ENCODE peak calls at places on chromosomes 7 and 10, in four cellular contexts. One of them, this sample, is unnamed.

GRCh38 chr10:69786791-69787190 is 14.9 kb upstream of the COL13A1 start:
- DNase-seq in endothelial cell of umbilical vein: peak
- DNase-seq in adrenal gland: no peak
- DNase-seq in IMR-90: peak
- DNase-seq in this sample: no peak

GRCh38 chr7:16114633-16115032 is 306.7 kb downstream of the CRPPA start:
- DNase-seq in IMR-90: peak
- DNase-seq in adrenal gland: no peak
- DNase-seq in endothelial cell of umbilical vein: peak
- DNase-seq in this sample: no peak

GRCh38 chr7:118109607-118110006 is 74.4 kb upstream of the LSM8 start:
- DNase-seq in adrenal gland: no peak
- DNase-seq in endothelial cell of umbilical vein: no peak
- DNase-seq in IMR-90: no peak
- DNase-seq in this sample: peak

GRCh38 chr7:260441-261281 is 29.3 kb upstream of the FOXL3 start:
- DNase-seq in endothelial cell of umbilical vein: no peak
- DNase-seq in IMR-90: no peak
- DNase-seq in adrenal gland: no peak
- DNase-seq in this sample: no peak

GRCh38 chr7:50696810-50697582 is 85.7 kb downstream of the GRB10 start:
- DNase-seq in IMR-90: no peak
- DNase-seq in adrenal gland: no peak
- DNase-seq in endothelial cell of umbilical vein: peak
- DNase-seq in this sample: no peak

GRCh38 chr10:69961168-69961863 is 91.3 kb upstream of the MACROH2A2 start:
- DNase-seq in endothelial cell of umbilical vein: no peak
- DNase-seq in adrenal gland: no peak
- DNase-seq in IMR-90: no peak
- DNase-seq in this sample: no peak

GRCh38 chr7:98203964-98204605 is 7.2 kb upstream of the BHLHA15 start:
- DNase-seq in IMR-90: no peak
- DNase-seq in adrenal gland: no peak
- DNase-seq in endothelial cell of umbilical vein: no peak
- DNase-seq in this sample: no peak

GRCh38 chr7:4549681-4550080 is 132.4 kb upstream of the FOXK1 start:
- DNase-seq in endothelial cell of umbilical vein: no peak
- DNase-seq in adrenal gland: no peak
- DNase-seq in IMR-90: no peak
- DNase-seq in this sample: peak

GRCh38 chr10:84329986-84330651 is 1.7 kb downstream of the CCSER2 start:
- DNase-seq in IMR-90: no peak
- DNase-seq in adrenal gland: no peak
- DNase-seq in endothelial cell of umbilical vein: no peak
- DNase-seq in this sample: no peak

GRCh38 chr7:26117142-26117807 is 34.7 kb upstream of the NFE2L3 start:
- DNase-seq in IMR-90: no peak
- DNase-seq in adrenal gland: no peak
- DNase-seq in endothelial cell of umbilical vein: no peak
- DNase-seq in this sample: no peak

GRCh38 chr7:25014735-25015134 is 34.8 kb upstream of the OSBPL3 start:
- DNase-seq in IMR-90: peak
- DNase-seq in adrenal gland: no peak
- DNase-seq in endothelial cell of umbilical vein: no peak
- DNase-seq in this sample: no peak

GRCh38 chr10:63583909-63584747 is 62.9 kb downstream of the REEP3 start:
- DNase-seq in IMR-90: no peak
- DNase-seq in endothelial cell of umbilical vein: no peak
- DNase-seq in adrenal gland: no peak
- DNase-seq in this sample: no peak

GRCh38 chr10:4283841-4284610 is 499.0 kb upstream of the KLF6 start:
- DNase-seq in adrenal gland: peak
- DNase-seq in IMR-90: peak
- DNase-seq in endothelial cell of umbilical vein: no peak
- DNase-seq in this sample: peak

GRCh38 chr7:106317971-106318370 is 33.2 kb upstream of the NAMPT start:
- DNase-seq in endothelial cell of umbilical vein: no peak
- DNase-seq in IMR-90: peak
- DNase-seq in adrenal gland: no peak
- DNase-seq in this sample: no peak

GRCh38 chr7:65976659-65977196 is 5.3 kb downstream of the GUSB start:
- DNase-seq in endothelial cell of umbilical vein: no peak
- DNase-seq in IMR-90: no peak
- DNase-seq in adrenal gland: no peak
- DNase-seq in this sample: no peak

GRCh38 chr10:76071638-76072317 is 640.4 kb downstream of the LRMDA start:
- DNase-seq in adrenal gland: no peak
- DNase-seq in endothelial cell of umbilical vein: no peak
- DNase-seq in IMR-90: no peak
- DNase-seq in this sample: no peak

GRCh38 chr10:70540089-70540788 is 61.7 kb downstream of the PALD1 start:
- DNase-seq in IMR-90: no peak
- DNase-seq in adrenal gland: no peak
- DNase-seq in endothelial cell of umbilical vein: peak
- DNase-seq in this sample: no peak

GRCh38 chr10:68099736-68100135 is 9.6 kb upstream of the MYPN start:
- DNase-seq in endothelial cell of umbilical vein: no peak
- DNase-seq in adrenal gland: no peak
- DNase-seq in IMR-90: peak
- DNase-seq in this sample: no peak

GRCh38 chr10:31947144-31947926 is 18.7 kb upstream of the ARHGAP12 start:
- DNase-seq in adrenal gland: no peak
- DNase-seq in IMR-90: peak
- DNase-seq in endothelial cell of umbilical vein: peak
- DNase-seq in this sample: peak

GRCh38 chr7:130932667-130933432 is 198.8 kb upstream of the KLF14 start:
- DNase-seq in IMR-90: no peak
- DNase-seq in endothelial cell of umbilical vein: no peak
- DNase-seq in adrenal gland: no peak
- DNase-seq in this sample: no peak

GRCh38 chr10:77796311-77796915 is 130.1 kb downstream of the DLG5 start:
- DNase-seq in endothelial cell of umbilical vein: no peak
- DNase-seq in adrenal gland: no peak
- DNase-seq in IMR-90: no peak
- DNase-seq in this sample: no peak

GRCh38 chr10:50600831-50601466 is 22.8 kb downstream of the SGMS1 start:
- DNase-seq in adrenal gland: no peak
- DNase-seq in endothelial cell of umbilical vein: no peak
- DNase-seq in IMR-90: peak
- DNase-seq in this sample: no peak

GRCh38 chr7:42272793-42273665 is 36.0 kb upstream of the GLI3 start:
- DNase-seq in adrenal gland: peak
- DNase-seq in IMR-90: peak
- DNase-seq in endothelial cell of umbilical vein: no peak
- DNase-seq in this sample: no peak

GRCh38 chr10:52074505-52074904 is 239.6 kb upstream of the DKK1 start:
- DNase-seq in endothelial cell of umbilical vein: no peak
- DNase-seq in IMR-90: no peak
- DNase-seq in adrenal gland: no peak
- DNase-seq in this sample: no peak

GRCh38 chr10:133274751-133275682 is 1.7 kb downstream of the ADAM8 start:
- DNase-seq in IMR-90: no peak
- DNase-seq in endothelial cell of umbilical vein: no peak
- DNase-seq in adrenal gland: no peak
- DNase-seq in this sample: no peak

GRCh38 chr7:80480566-80480965 is 31.3 kb downstream of the GNAT3 start:
- DNase-seq in adrenal gland: no peak
- DNase-seq in IMR-90: peak
- DNase-seq in endothelial cell of umbilical vein: no peak
- DNase-seq in this sample: no peak

GRCh38 chr10:104038537-104038936 is 47.1 kb downstream of the COL17A1 start:
- DNase-seq in IMR-90: no peak
- DNase-seq in endothelial cell of umbilical vein: no peak
- DNase-seq in adrenal gland: no peak
- DNase-seq in this sample: no peak

GRCh38 chr7:1234794-1235500 is 2.3 kb downstream of the UNCX start:
- DNase-seq in adrenal gland: no peak
- DNase-seq in IMR-90: no peak
- DNase-seq in endothelial cell of umbilical vein: no peak
- DNase-seq in this sample: no peak

GRCh38 chr10:18073314-18073713 is 66.9 kb upstream of the CACNB2 start:
- DNase-seq in endothelial cell of umbilical vein: no peak
- DNase-seq in adrenal gland: no peak
- DNase-seq in IMR-90: no peak
- DNase-seq in this sample: no peak

GRCh38 chr10:97018251-97019212 is 167.2 kb downstream of the SLIT1 start:
- DNase-seq in IMR-90: no peak
- DNase-seq in adrenal gland: no peak
- DNase-seq in endothelial cell of umbilical vein: no peak
- DNase-seq in this sample: no peak

GRCh38 chr10:82267014-82267413 is 392.0 kb downstream of the NRG3 start:
- DNase-seq in endothelial cell of umbilical vein: no peak
- DNase-seq in adrenal gland: no peak
- DNase-seq in IMR-90: no peak
- DNase-seq in this sample: no peak

GRCh38 chr10:124626759-124627380 is 117.3 kb downstream of the FAM53B start:
- DNase-seq in IMR-90: no peak
- DNase-seq in endothelial cell of umbilical vein: no peak
- DNase-seq in adrenal gland: no peak
- DNase-seq in this sample: no peak

GRCh38 chr7:2862831-2863361 is 18.8 kb upstream of the GNA12 start:
- DNase-seq in adrenal gland: no peak
- DNase-seq in IMR-90: peak
- DNase-seq in endothelial cell of umbilical vein: no peak
- DNase-seq in this sample: no peak

GRCh38 chr7:2864999-2865670 is 21.0 kb upstream of the GNA12 start:
- DNase-seq in endothelial cell of umbilical vein: peak
- DNase-seq in IMR-90: peak
- DNase-seq in adrenal gland: peak
- DNase-seq in this sample: peak

GRCh38 chr7:2863461-2864066 is 19.5 kb upstream of the GNA12 start:
- DNase-seq in endothelial cell of umbilical vein: peak
- DNase-seq in IMR-90: peak
- DNase-seq in adrenal gland: peak
- DNase-seq in this sample: peak

GRCh38 chr7:2866601-2867000 is 22.5 kb upstream of the GNA12 start:
- DNase-seq in adrenal gland: no peak
- DNase-seq in IMR-90: no peak
- DNase-seq in endothelial cell of umbilical vein: no peak
- DNase-seq in this sample: no peak

DNA sequence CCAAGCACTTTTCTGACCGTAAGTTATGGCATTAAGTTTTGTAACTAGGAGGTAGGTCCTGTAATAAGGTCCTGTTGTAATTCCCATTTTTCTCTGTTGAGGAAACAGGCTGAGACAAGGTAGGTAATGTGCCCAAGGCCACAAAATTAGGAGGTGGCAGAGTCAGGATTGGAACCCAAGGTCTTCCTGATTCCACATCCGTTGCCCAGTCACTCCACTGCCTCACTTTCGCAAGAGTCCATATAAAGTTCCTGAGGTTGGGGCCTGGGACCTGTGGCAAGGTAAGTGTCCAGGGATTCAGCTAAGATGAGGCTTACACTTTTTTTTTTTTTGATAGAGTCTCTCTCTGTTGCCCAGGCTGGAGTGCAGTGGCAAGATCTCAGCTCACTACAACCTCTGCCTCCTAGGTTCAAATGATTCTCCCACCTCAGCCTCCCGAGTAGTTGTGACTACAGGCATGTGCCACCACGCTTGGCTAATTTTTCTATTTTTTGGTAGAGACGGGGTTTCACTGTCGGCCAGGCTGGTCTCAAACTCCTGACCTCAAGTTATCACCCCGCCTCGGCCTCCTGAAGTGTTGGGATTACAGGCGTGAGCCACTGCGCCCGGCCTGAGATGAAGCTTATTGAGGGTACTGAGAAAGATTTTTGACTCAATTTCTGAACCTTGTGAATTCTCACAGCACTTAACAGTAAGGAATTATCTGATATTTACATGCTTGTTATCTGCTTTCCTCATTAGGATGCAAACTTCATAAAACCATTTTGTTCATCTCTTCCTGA is 20.3 kb upstream of the GNA12 start:
- DNase-seq in IMR-90: no peak
- DNase-seq in adrenal gland: no peak
- DNase-seq in endothelial cell of umbilical vein: no peak
- DNase-seq in this sample: no peak
- H3K27ac ChIP-seq in IMR-90: peak
- H3K27ac ChIP-seq in adrenal gland: peak
- H3K27ac ChIP-seq in endothelial cell of umbilical vein: peak
- H3K27ac ChIP-seq in this sample: peak

GRCh38 chr10:43676360-43676759 is 27.7 kb upstream of the ZNF32 start:
- DNase-seq in IMR-90: no peak
- DNase-seq in endothelial cell of umbilical vein: no peak
- DNase-seq in adrenal gland: no peak
- DNase-seq in this sample: no peak
- TF ChIP-seq POLR2A in IMR-90: no peak
- TF ChIP-seq POLR2A in endothelial cell of umbilical vein: no peak
- TF ChIP-seq POLR2A in adrenal gland: no peak
- TF ChIP-seq POLR2A in this sample: no peak

GRCh38 chr10:866577-866941 is 64.9 kb downstream of the LARP4B start:
- DNase-seq in endothelial cell of umbilical vein: no peak
- DNase-seq in IMR-90: no peak
- DNase-seq in adrenal gland: no peak
- DNase-seq in this sample: no peak

GRCh38 chr10:867807-868206 is 63.7 kb downstream of the LARP4B start:
- DNase-seq in adrenal gland: no peak
- DNase-seq in endothelial cell of umbilical vein: no peak
- DNase-seq in IMR-90: peak
- DNase-seq in this sample: no peak

GRCh38 chr10:869171-869570 is 62.3 kb downstream of the LARP4B start:
- DNase-seq in endothelial cell of umbilical vein: no peak
- DNase-seq in adrenal gland: no peak
- DNase-seq in IMR-90: no peak
- DNase-seq in this sample: no peak

GRCh38 chr10:865924-866576 is 65.5 kb downstream of the LARP4B start:
- DNase-seq in IMR-90: no peak
- DNase-seq in endothelial cell of umbilical vein: no peak
- DNase-seq in adrenal gland: no peak
- DNase-seq in this sample: no peak

GRCh38 chr10:865257-865656 is 66.2 kb downstream of the LARP4B start:
- DNase-seq in endothelial cell of umbilical vein: no peak
- DNase-seq in IMR-90: no peak
- DNase-seq in adrenal gland: no peak
- DNase-seq in this sample: no peak
- TF ChIP-seq CTCF in endothelial cell of umbilical vein: no peak
- TF ChIP-seq CTCF in IMR-90: no peak
- TF ChIP-seq CTCF in adrenal gland: no peak
- TF ChIP-seq CTCF in this sample: no peak

GRCh38 chr7:55444786-55445185 is 79.6 kb downstream of the LANCL2 start:
- DNase-seq in IMR-90: no peak
- DNase-seq in adrenal gland: no peak
- DNase-seq in endothelial cell of umbilical vein: no peak
- DNase-seq in this sample: no peak
- H3K27ac ChIP-seq in IMR-90: no peak
- H3K27ac ChIP-seq in adrenal gland: no peak
- H3K27ac ChIP-seq in endothelial cell of umbilical vein: no peak
- H3K27ac ChIP-seq in this sample: no peak